ENCODE peak calls at places on chromosomes 11 and 22, in five cellular contexts. E, L, M, B and T are unnamed samples.

GRCh38 chr11:17399236-17399635 is 10.8 kb upstream of the KCNJ11 start:
- DNase-seq in E (no peak), B (no peak), L (no peak), M (no peak), T (no peak)

GRCh38 chr22:31646186-31647019 is 15.6 kb downstream of the PISD start:
- DNase-seq in B (peak; percentile 100), E (no peak), L (peak; percentile 59), M (no peak), T (no peak)

GRCh38 chr22:50584106-50585096 is 1.8 kb upstream of the CHKB start:
- DNase-seq in L (no peak), B (no peak), E (no peak), M (no peak), T (peak; percentile 35)

GRCh38 chr11:66684635-66685034 is 6.9 kb upstream of the RBM4B start:
- DNase-seq in B (no peak), E (no peak), L (no peak), M (no peak), T (no peak)

GRCh38 chr11:13962562-13963168 is at the start of gene SPON1:
- DNase-seq in E (peak; percentile 30), M (peak; percentile 29), B (peak; percentile 15), L (no peak), T (peak; percentile 38)

GRCh38 chr22:27456696-27457503 is 344.7 kb downstream of the MN1 start:
- DNase-seq in M (no peak), B (peak; percentile 93), L (peak; percentile 57), E (no peak), T (no peak)

GRCh38 chr11:8913961-8914660 is 3.1 kb downstream of the AKIP1 start:
- DNase-seq in B (peak; percentile 39), E (no peak), L (peak; percentile 29), M (peak; percentile 22), T (no peak)

GRCh38 chr11:65912840-65913239 is 6.0 kb downstream of the C11orf68 start:
- DNase-seq in M (no peak), L (peak; percentile 55), B (peak; percentile 91), E (no peak), T (no peak)

GRCh38 chr11:132904566-132904965 is 627.7 kb downstream of the OPCML start:
- DNase-seq in L (no peak), B (no peak), E (no peak), M (no peak), T (no peak)

GRCh38 chr11:100929377-100929776 is 200.2 kb downstream of the PGR start:
- DNase-seq in E (no peak), M (no peak), B (peak; percentile 81), L (no peak), T (no peak)

GRCh38 chr11:19658344-19658743 is 54.3 kb upstream of the NAV2 start:
- DNase-seq in M (no peak), B (no peak), E (no peak), L (peak; percentile 17), T (no peak)

GRCh38 chr11:976431-977160 is 50.9 kb downstream of the AP2A2 start:
- DNase-seq in E (no peak), L (no peak), B (no peak), M (no peak), T (no peak)

GRCh38 chr11:35304900-35305299 is 114.5 kb downstream of the SLC1A2 start:
- DNase-seq in L (no peak), E (no peak), M (no peak), B (no peak), T (no peak)

GRCh38 chr22:33896801-33897620 is 23.3 kb downstream of the LARGE1 start:
- DNase-seq in E (no peak), L (no peak), M (no peak), B (peak; percentile 45), T (no peak)

GRCh38 chr22:44395116-44396005 is 82.6 kb upstream of the SHISAL1 start:
- DNase-seq in B (no peak), L (no peak), M (no peak), E (peak; percentile 17), T (no peak)

GRCh38 chr11:61777234-61778090 is 14.9 kb downstream of the TMEM258 start:
- DNase-seq in B (no peak), L (no peak), E (peak; percentile 77), M (peak; percentile 54), T (peak; percentile 44)

GRCh38 chr11:73784080-73784634 is 3.5 kb upstream of the MRPL48 start:
- DNase-seq in E (no peak), M (no peak), B (peak; percentile 38), L (peak; percentile 44), T (no peak)

GRCh38 chr11:70581991-70582885 is 183.9 kb downstream of the CTTN start:
- DNase-seq in E (no peak), M (no peak), B (no peak), L (no peak), T (no peak)

GRCh38 chr11:821513-822371 is 3.0 kb downstream of the PNPLA2 start:
- DNase-seq in L (no peak), B (no peak), M (no peak), E (no peak), T (no peak)

GRCh38 chr11:31655483-31655882 is 145.9 kb downstream of the ELP4 start:
- DNase-seq in L (peak; percentile 60), M (no peak), B (peak; percentile 85), E (no peak), T (no peak)

GRCh38 chr11:61273151-61274078 is 21.7 kb downstream of the VWCE start:
- DNase-seq in L (no peak), E (peak; percentile 71), M (no peak), B (no peak), T (no peak)

GRCh38 chr11:98734686-98735085 is 286.1 kb upstream of the CNTN5 start:
- DNase-seq in M (no peak), E (no peak), B (no peak), L (no peak), T (no peak)

GRCh38 chr22:29867260-29867659 is 15.7 kb upstream of the MTMR3 start:
- DNase-seq in E (no peak), B (no peak), L (no peak), M (no peak), T (no peak)

GRCh38 chr11:3015796-3016195 is 23.7 kb upstream of the NAP1L4 start:
- DNase-seq in B (no peak), M (no peak), E (no peak), L (no peak), T (no peak)

GRCh38 chr11:3011891-3012885 is 20.1 kb upstream of the NAP1L4 start:
- DNase-seq in E (no peak), L (no peak), B (no peak), M (no peak), T (no peak)

GRCh38 chr11:3014943-3015342 is 22.8 kb upstream of the NAP1L4 start:
- DNase-seq in E (no peak), L (no peak), B (no peak), M (no peak), T (no peak)

GRCh38 chr11:3016861-3017260 is 24.7 kb upstream of the NAP1L4 start:
- DNase-seq in B (no peak), M (no peak), L (no peak), E (no peak), T (no peak)

DNA sequence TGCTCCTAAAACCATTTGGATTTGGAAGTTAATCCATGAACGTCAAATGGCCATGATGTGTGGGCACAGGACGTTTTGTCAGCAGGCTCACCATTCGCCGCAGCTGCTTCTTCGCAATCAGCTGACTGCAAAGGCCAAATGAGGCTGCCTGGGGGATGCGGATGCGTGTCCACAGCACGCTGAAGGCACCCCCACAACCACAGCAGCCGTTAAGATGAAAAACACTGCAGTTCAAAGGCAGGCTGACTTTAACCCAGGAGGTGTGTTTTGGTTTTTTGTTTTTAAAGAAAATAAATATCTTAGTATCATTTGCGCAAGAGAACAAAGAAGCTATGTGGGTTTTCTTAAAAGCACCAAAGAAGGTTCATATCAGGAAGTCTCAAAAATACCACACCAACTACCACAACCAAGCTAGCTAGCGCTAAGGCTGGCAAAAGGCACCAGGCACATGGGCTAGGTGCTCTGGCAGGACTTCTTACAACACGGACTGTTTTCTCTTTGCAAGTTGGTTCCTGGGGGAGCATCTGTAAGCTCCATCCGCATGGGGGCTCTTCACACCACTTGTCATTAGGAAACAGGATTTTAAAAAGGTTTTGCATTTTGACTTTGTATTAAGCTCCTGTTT is 22.3 kb upstream of the NAP1L4 start:
- DNase-seq in E (no peak), B (no peak), L (no peak), M (no peak), T (no peak)
- H3K4me3 ChIP-seq in E (no peak overlapping the region), B (no peak overlapping the region), L (no peak overlapping the region), M (no peak overlapping the region), T (no peak overlapping the region)

DNA sequence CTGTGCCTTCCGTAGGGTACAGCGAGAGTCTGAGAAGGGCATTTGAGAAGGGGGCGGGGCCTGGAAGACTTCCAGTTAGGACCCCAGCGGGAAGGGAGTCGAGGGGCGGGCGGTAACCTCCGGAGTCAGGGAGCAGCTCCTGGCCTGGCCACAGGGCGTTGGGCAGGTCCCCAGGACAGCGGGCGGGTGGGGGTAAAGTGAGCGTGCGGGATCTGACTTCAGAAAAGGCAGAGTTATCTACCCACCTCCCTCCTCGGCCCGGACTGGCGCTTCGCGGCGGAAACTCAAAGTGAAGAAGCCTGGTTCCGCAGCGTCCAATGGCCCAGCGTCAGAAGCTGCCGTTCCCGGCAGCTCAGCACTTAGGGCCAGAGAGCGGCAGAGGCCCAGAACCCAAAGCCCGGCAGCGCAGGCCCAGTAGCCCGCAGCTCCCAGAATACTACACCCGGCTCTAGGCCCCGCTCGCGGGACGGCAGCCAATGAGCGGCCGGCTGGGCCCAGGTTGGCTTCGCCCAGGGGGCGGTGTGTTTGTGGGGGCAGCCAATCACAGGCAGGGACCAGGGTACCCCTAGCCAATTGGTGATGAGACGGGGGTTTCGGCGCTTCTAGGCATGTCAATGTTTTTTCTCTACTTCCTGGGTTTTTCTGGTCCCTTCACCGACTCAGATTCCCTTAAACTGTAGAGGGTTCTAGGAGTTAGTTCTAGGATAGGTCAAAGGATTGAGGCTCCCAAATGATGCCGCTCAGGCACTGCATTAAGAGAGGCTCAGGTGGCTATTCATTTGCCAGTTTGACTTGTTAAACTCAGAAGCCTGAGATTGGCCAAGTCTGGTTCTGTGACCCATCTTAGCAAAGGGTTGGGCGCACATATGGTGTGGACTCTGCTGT is at the start of gene TRIM68:
- DNase-seq in E (peak; percentile 96), M (peak; percentile 98), B (peak; percentile 95), L (peak; percentile 96), T (peak; percentile 98)
- TF ChIP-seq POLR2A in E (no peak), M (no peak), B (peak; percentile 62), L (peak; percentile 81), T (peak; percentile 90)

DNA sequence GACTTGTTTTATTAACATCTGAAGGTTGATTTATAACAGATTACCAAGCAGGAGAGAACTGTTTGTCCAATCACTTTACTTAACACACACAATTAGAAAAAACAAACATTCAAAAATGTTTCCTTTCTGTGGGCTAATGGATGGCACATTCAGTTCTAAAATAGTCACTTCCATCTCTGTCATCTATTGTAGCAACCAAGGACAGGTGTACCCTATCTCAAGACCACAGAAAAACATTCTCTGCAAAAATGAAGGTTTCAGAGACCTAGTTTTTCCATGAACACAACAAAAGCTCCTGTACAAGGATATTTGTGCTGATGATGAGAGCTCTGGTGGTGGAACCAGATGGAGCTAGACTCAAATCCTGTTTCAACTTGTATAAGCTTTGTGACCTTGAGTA is 239.9 kb downstream of the CADM1 start:
- DNase-seq in B (no peak), L (no peak), E (no peak), M (no peak), T (no peak)
- H3K27ac ChIP-seq in B (no peak overlapping the region), L (no peak overlapping the region), E (no peak overlapping the region), M (no peak overlapping the region), T (no peak overlapping the region)

GRCh38 chr22:23241562-23242472 is 61.5 kb downstream of the BCR start:
- DNase-seq in M (no peak), E (no peak), L (no peak), B (no peak), T (no peak)
- H3K4me3 ChIP-seq in M (no peak overlapping the region), E (no peak overlapping the region), L (no peak overlapping the region), B (no peak overlapping the region), T (no peak overlapping the region)